ENCODE peak calls at places on chromosomes 13 and 19, in ten cellular contexts. J, F, G, K, Q, X, O, D, M and V are unnamed samples.

GRCh38 chr19:8306235-8307054 is 1.7 kb downstream of the CD320 start:
- DNase-seq in J (no peak), F (no peak), G (no peak), K (no peak), Q (no peak), X (no peak), O (no peak), D (no peak), M (no peak), V (no peak)

GRCh38 chr13:106560791-106561190 is 7.1 kb downstream of the ARGLU1 start:
- DNase-seq in J (no peak), F (no peak), G (no peak), K (no peak), Q (no peak), X (no peak), O (no peak), D (no peak), M (no peak), V (no peak)

GRCh38 chr13:85166891-85167290 is 632.3 kb downstream of the SLITRK6 start:
- DNase-seq in J (no peak), F (no peak), G (no peak), K (no peak), Q (no peak), X (no peak), O (no peak), D (no peak), M (no peak), V (no peak)

GRCh38 chr13:40780822-40781401 is 8.5 kb upstream of the SLC25A15 start:
- DNase-seq in J (no peak), F (no peak), G (no peak), K (no peak), Q (no peak), X (no peak), O (no peak), D (peak; percentile 37), M (no peak), V (no peak)

GRCh38 chr13:112965573-112966115 is 3.4 kb upstream of the MCF2L start:
- DNase-seq in J (no peak), F (no peak), G (no peak), K (no peak), Q (no peak), X (no peak), O (no peak), D (no peak), M (no peak), V (no peak)

GRCh38 chr13:30705672-30706071 is 29.7 kb upstream of the ALOX5AP start:
- DNase-seq in J (no peak), F (no peak), G (no peak), K (no peak), Q (no peak), X (no peak), O (no peak), D (no peak), M (no peak), V (no peak)

GRCh38 chr13:45063261-45063870 is 56.9 kb upstream of the GTF2F2 start:
- DNase-seq in J (no peak), F (no peak), G (no peak), K (no peak), Q (no peak), X (no peak), O (no peak), D (peak; percentile 40), M (no peak), V (no peak)

GRCh38 chr19:47756953-47757608 is 11.7 kb downstream of the NOP53 start:
- DNase-seq in J (no peak), F (no peak), G (no peak), K (no peak), Q (no peak), X (no peak), O (no peak), D (no peak), M (no peak), V (no peak)

GRCh38 chr13:111390522-111391270 is 70.3 kb downstream of the TEX29 start:
- DNase-seq in J (no peak), F (no peak), G (no peak), K (no peak), Q (no peak), X (peak; percentile 15), O (no peak), D (no peak), M (no peak), V (no peak)

GRCh38 chr13:49220856-49221614 is 897 bp downstream of the MLNR start:
- DNase-seq in J (no peak), F (peak; percentile 20), G (no peak), K (no peak), Q (no peak), X (no peak), O (peak; percentile 31), D (peak; percentile 30), M (no peak), V (no peak)

GRCh38 chr13:25987987-25988386 is 63.8 kb downstream of the SHISA2 start:
- DNase-seq in J (no peak), F (no peak), G (no peak), K (no peak), Q (no peak), X (no peak), O (no peak), D (no peak), M (no peak), V (no peak)

GRCh38 chr13:112032186-112032835 is 34.6 kb upstream of the SOX1 start:
- DNase-seq in J (no peak), F (no peak), G (no peak), K (no peak), Q (no peak), X (no peak), O (no peak), D (no peak), M (no peak), V (no peak)

GRCh38 chr19:35899547-35900214 is 659 bp downstream of the NFKBID start:
- DNase-seq in J (peak; percentile 85), F (peak; percentile 93), G (peak; percentile 63), K (peak; percentile 41), Q (peak; percentile 86), X (peak; percentile 96), O (peak; percentile 93), D (peak; percentile 95), M (peak; percentile 81), V (peak; percentile 82)

GRCh38 chr13:21528616-21529015 is 69.5 kb upstream of the ZDHHC20 start:
- DNase-seq in J (no peak), F (no peak), G (no peak), K (no peak), Q (no peak), X (no peak), O (no peak), D (peak; percentile 63), M (no peak), V (no peak)

GRCh38 chr19:1911098-1911497 is 5.9 kb downstream of the ADAT3 start:
- DNase-seq in J (no peak), F (no peak), G (no peak), K (no peak), Q (no peak), X (no peak), O (no peak), D (no peak), M (peak; percentile 46), V (no peak)

GRCh38 chr19:2848625-2849024 is 7.3 kb downstream of the ZNF555 start:
- DNase-seq in J (no peak), F (no peak), G (no peak), K (no peak), Q (no peak), X (no peak), O (no peak), D (peak; percentile 18), M (no peak), V (no peak)

GRCh38 chr19:15185188-15185587 is 15.6 kb downstream of the NOTCH3 start:
- DNase-seq in J (no peak), F (no peak), G (no peak), K (no peak), Q (no peak), X (no peak), O (no peak), D (no peak), M (no peak), V (no peak)

GRCh38 chr19:51114087-51114714 is 6.0 kb upstream of the CTU1 start:
- DNase-seq in J (no peak), F (no peak), G (no peak), K (no peak), Q (no peak), X (no peak), O (no peak), D (no peak), M (no peak), V (no peak)

GRCh38 chr13:52085416-52085815 is 43.5 kb downstream of the NEK5 start:
- DNase-seq in J (no peak), F (no peak), G (no peak), K (no peak), Q (no peak), X (no peak), O (no peak), D (peak; percentile 81), M (no peak), V (no peak)